ENCODE peak calls at places on chromosomes 13 and 19, in nine cellular contexts. O, C, L, M, U, W, K, E and V are unnamed samples.

GRCh38 chr19:52665529-52665928 is 27.4 kb upstream of the ZNF83 start:
- DNase-seq in L (no peak), U (no peak), E (no peak), K (no peak), M (no peak), O (no peak), W (peak), C (no peak), V (no peak)

GRCh38 chr19:37007587-37008220 is 70.5 kb upstream of the ZNF420 start:
- DNase-seq in M (no peak), C (peak), O (no peak), W (no peak), U (peak), K (no peak), L (peak), E (no peak), V (no peak)

GRCh38 chr13:46359731-46360130 is 27.3 kb downstream of the RUBCNL start:
- DNase-seq in U (no peak), O (no peak), K (no peak), W (no peak), M (no peak), C (no peak), L (peak), E (no peak), V (no peak)

GRCh38 chr13:34254366-34254765 is 436.4 kb downstream of the RFC3 start:
- DNase-seq in L (no peak), C (no peak), W (peak), E (no peak), M (no peak), O (no peak), U (no peak), K (no peak), V (no peak)

GRCh38 chr13:77213644-77214043 is 113.2 kb downstream of the MYCBP2 start:
- DNase-seq in L (peak), E (no peak), K (no peak), W (no peak), M (no peak), C (no peak), O (no peak), U (peak), V (no peak)

GRCh38 chr19:43318203-43318602 is 35.3 kb upstream of the CD177 start:
- DNase-seq in U (no peak), M (no peak), C (no peak), L (no peak), O (no peak), E (no peak), K (no peak), W (no peak), V (no peak)

GRCh38 chr13:110912651-110913051 is 2.2 kb downstream of the ANKRD10 start:
- DNase-seq in U (peak), L (peak), K (no peak), M (no peak), C (no peak), E (no peak), W (peak), O (no peak), V (no peak)

GRCh38 chr13:98260357-98261164 is 83.5 kb upstream of the RNF113B start:
- DNase-seq in K (no peak), U (no peak), L (no peak), C (no peak), M (no peak), O (no peak), E (no peak), W (no peak), V (no peak)

GRCh38 chr13:44386932-44387556 is 13.4 kb downstream of the SERP2 start:
- DNase-seq in O (no peak), C (no peak), U (peak), M (no peak), L (no peak), W (no peak), K (no peak), E (no peak), V (no peak)

GRCh38 chr19:44722131-44723121 is 23.5 kb downstream of the CEACAM16 start:
- DNase-seq in C (no peak), U (no peak), O (peak), W (no peak), M (peak), L (no peak), E (no peak), K (no peak), V (no peak)

GRCh38 chr13:64239372-64239771 is 2823.7 kb upstream of the PCDH20 start:
- DNase-seq in U (peak), K (no peak), E (no peak), M (no peak), C (no peak), L (peak), W (no peak), O (no peak), V (no peak)

GRCh38 chr19:38457690-38458405 is 24.4 kb downstream of the RYR1 start:
- DNase-seq in U (no peak), C (no peak), O (no peak), W (no peak), M (no peak), E (no peak), L (no peak), K (no peak), V (no peak)

GRCh38 chr19:5950744-5951143 is 27.2 kb downstream of the RANBP3 start:
- DNase-seq in K (no peak), L (no peak), M (no peak), U (no peak), C (no peak), O (peak), W (no peak), E (no peak), V (no peak)

GRCh38 chr13:75437582-75438318 is 44.2 kb downstream of the TBC1D4 start:
- DNase-seq in E (no peak), K (no peak), O (no peak), L (peak), M (no peak), U (peak), W (no peak), C (no peak), V (no peak)

GRCh38 chr19:3945838-3946237 is 13.0 kb downstream of the NMRK2 start:
- DNase-seq in M (no peak), O (no peak), C (no peak), E (no peak), W (peak), K (no peak), L (peak), U (peak), V (no peak)

GRCh38 chr19:2042485-2043268 is 8.4 kb downstream of the MKNK2 start:
- DNase-seq in M (no peak), U (peak), O (no peak), C (peak), L (no peak), K (no peak), E (no peak), W (peak), V (no peak)

DNA sequence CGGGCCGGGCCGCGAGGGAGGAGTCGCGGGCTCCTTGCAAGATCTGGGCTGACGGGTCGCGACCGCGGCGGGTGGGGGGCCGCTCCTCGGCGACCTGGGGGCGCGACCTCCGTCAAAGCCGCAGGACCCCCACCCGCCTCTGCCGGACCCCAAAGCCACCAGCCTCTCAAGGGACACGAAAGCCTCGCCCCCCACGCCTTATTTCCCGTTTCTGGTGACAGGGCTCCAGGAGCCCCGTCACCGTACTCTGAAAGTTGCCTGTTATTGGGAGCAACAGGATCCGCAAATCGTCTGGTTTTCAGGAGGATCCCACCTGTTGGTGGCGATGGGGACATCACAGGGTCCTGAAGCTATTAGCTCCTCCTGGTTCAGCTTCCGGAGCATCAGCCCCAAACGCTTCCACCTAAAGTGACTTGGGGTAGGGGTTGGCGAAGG is 531 bp downstream of the MAU2 start:
- DNase-seq in U (no peak), E (no peak), M (no peak), O (peak), L (no peak), C (peak), W (peak), K (peak), V (no peak)
- TF ChIP-seq CTCF in U (no peak), E (no peak), M (no peak), O (peak), L (no peak), C (no peak), W (no peak), K (peak), V (no peak)

DNA sequence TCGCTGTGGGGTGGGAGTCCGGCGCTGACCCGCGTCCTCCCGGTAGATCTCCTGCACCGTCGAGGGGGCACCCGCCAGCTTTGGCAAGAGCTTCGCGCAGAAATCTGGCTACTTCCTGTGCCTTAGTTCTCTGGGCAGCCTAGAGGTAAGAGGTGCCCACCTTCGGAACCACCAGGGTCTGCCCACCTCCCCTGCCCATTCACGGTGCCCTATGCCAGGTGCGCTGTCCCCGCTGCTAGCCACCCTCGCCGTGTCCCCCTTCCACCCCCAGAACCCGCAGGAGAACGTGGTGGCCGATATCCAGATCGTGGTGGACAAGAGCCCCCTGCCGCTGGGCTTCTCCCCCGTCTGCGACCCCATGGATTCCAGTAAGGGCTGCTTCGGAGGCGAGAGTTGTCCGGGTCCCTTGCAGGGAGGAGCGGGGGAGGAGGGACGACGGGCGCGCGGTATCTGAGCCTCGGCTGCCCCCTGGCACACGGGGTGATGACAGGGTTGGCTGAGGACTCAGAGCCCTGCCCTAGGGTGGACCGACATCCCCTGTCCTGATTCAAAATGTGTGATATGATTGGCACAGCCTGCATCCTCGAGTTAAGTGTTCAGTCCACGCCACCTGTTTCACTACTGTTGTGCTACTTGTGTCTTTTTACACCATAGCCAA is 549 bp downstream of the MVB12A start:
- DNase-seq in U (peak), W (peak), E (no peak), O (peak), L (peak), C (peak), M (peak), K (peak), V (no peak)
- TF ChIP-seq CTCF in U (peak), W (no peak), E (no peak), O (no peak), L (no peak), C (peak), M (no peak), K (peak), V (no peak)

GRCh38 chr19:49212302-49212701 is 54.7 kb downstream of the TRPM4 start:
- DNase-seq in C (no peak), M (no peak), L (peak), E (no peak), K (no peak), U (peak), W (peak), O (no peak), V (no peak)

GRCh38 chr19:49214701-49215100 is 57.1 kb downstream of the TRPM4 start:
- DNase-seq in L (no peak), O (peak), E (no peak), C (no peak), W (no peak), U (no peak), K (no peak), M (peak), V (no peak)

GRCh38 chr19:49216076-49216475 is 58.5 kb downstream of the TRPM4 start:
- DNase-seq in W (peak), U (no peak), L (peak), C (no peak), E (no peak), K (no peak), O (no peak), M (no peak), V (no peak)

GRCh38 chr19:49210901-49211451 is 53.4 kb downstream of the TRPM4 start:
- DNase-seq in L (no peak), K (no peak), M (no peak), E (no peak), W (no peak), O (no peak), U (no peak), C (no peak), V (no peak)

DNA sequence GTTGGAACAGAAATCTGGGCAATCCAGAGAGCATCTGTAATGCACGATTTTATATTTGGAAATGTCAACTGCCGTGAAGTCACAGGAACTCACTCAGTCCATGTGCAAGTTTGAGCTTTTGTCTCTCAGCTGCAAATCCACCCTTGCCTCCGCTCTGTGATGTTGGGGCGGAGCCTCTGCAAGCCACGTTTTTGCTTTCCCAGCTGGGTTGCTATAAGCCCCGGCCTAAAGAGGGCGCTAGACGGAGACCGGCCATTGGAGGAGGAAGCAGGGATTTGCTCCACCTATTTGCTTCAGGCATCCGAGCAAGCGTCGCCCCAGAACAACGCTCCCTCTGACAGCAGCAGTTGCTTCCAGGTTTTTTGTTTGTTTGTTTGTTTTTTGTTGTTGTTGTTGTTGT is 56.2 kb downstream of the TRPM4 start:
- DNase-seq in E (no peak), L (no peak), M (no peak), C (no peak), O (no peak), K (no peak), U (no peak), W (no peak), V (no peak)
- TF ChIP-seq CTCF in E (no peak), L (peak), M (no peak), C (no peak), O (peak), K (no peak), U (no peak), W (no peak), V (peak)

DNA sequence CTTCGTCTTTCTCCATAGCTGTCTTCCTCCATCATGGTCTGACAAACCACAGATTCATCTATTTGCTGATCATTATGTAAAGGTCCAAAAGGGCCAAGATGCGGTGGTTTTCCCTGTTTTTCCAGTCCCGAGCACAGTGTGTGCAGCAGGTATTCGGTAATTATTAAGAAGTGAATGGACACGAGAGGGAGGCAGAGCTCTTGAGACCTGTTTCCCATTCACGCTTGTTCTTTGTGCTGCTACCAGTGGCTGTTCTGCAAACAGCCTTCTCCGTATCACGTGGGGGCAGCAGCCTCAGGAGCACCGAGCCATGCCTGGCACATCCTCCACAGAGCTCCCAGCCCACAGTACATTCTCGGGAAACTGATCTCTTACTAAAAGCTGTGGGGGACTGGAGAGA is 50.3 kb downstream of the CCDC70 start:
- DNase-seq in M (no peak), E (no peak), K (no peak), O (peak), W (no peak), L (peak), U (no peak), C (no peak), V (no peak)
- TF ChIP-seq CTCF in M (no peak), E (no peak), K (peak), O (no peak), W (no peak), L (no peak), U (no peak), C (no peak), V (no peak)

DNA sequence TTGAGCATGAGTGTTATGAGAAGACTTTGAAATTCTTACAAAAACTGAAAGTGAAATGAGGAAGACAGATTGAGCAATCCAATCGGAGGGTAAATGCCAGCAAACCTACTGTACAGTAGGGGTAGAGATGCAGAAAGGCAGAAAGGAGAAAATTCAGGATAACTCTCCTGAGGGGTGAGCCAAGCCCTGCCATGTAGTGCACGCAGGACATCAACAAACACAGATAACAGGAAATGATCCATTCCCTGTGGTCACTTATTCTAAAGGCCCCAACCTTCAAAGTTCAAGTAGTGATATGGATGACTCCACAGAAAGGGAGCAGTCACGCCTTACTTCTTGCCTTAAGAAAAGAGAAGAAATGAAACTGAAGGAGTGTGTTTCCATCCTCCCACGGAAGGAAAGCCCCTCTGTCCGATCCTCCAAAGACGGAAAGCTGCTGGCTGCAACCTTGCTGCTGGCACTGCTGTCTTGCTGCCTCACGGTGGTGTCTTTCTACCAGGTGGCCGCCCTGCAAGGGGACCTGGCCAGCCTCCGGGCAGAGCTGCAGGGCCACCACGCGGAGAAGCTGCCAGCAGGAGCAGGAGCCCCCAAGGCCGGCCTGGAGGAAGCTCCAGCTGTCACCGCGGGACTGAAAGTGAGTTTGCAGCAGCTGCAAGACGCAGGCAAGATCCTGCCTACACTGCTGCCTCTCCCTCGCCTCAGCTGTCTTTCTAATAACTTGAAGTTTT is at the start of gene TNFSF13B:
- DNase-seq in O (peak), K (peak), L (peak), W (peak), U (peak), C (peak), M (peak), E (no peak), V (no peak)
- TF ChIP-seq CTCF in O (no peak), K (peak), L (peak), W (no peak), U (no peak), C (no peak), M (peak), E (no peak), V (no peak)

GRCh38 chr13:94617389-94618000 is 15.8 kb downstream of the GPR180 start:
- DNase-seq in W (peak), L (peak), M (no peak), K (no peak), O (peak), E (no peak), C (no peak), U (peak), V (no peak)

DNA sequence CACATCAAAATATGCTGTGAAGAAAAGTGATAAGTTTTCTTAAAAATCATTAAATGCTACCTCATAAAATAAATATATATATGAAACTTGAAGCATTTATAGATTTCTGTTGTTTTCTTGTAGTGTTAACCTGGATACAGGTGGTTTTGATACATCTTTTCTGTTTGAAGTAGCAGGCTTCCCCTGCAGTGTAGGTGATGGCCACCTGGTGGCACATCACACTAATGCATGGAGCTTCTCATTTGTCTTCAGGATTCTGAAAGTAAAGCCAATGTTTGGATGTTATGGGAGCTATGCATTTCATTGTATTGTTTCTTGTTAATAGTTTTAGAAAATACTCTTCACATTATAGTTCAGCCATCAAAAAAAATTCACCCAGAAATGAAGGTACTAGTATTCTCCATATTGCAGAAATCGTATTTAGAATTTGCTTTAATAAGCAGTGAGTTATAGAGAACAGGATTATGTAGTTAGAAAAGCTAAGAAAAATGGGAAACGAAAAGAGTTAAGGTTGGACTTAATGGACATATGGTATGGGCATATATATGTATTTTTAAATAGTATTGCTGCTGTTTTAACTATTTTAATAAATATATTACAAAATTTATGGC is 18.7 kb downstream of the GPR180 start:
- DNase-seq in C (no peak), K (no peak), M (peak), E (no peak), W (peak), O (peak), L (peak), U (peak), V (no peak)
- TF ChIP-seq CTCF in C (no peak), K (peak), M (peak), E (no peak), W (peak), O (peak), L (peak), U (peak), V (peak)

GRCh38 chr13:57629391-57629804 is 2.1 kb upstream of the PCDH17 start:
- DNase-seq in U (peak), E (no peak), W (no peak), O (no peak), L (peak), M (no peak), K (no peak), C (no peak), V (no peak)
- TF ChIP-seq CTCF in U (no peak), E (no peak), W (no peak), O (no peak), L (no peak), M (no peak), K (peak), C (no peak), V (peak)

GRCh38 chr13:72651196-72651595 is 76.2 kb downstream of the MZT1 start:
- DNase-seq in E (no peak), L (no peak), W (peak), O (no peak), U (no peak), M (no peak), C (no peak), K (no peak), V (no peak)
- TF ChIP-seq CTCF in E (no peak), L (peak), W (no peak), O (peak), U (no peak), M (peak), C (no peak), K (peak), V (peak)